ENCODE peak calls at places on chromosome 9, in six cellular contexts. D is left cardiac atrium, E is T-cell, V is endothelial cell, U is ACHN, C is dermis microvascular lymphatic vessel endothelial cell. S is an unnamed sample.

GRCh38 chr9:80437825-80438224 is 866.1 kb downstream of the TLE4 start:
- DNase-seq in V (no peak), U (no peak), E (no peak), D (no peak), C (no peak), S (no peak)

GRCh38 chr9:86854898-86855523 is 92.3 kb downstream of the GAS1 start:
- DNase-seq in E (no peak), D (no peak), V (peak), U (no peak), C (no peak), S (peak)

GRCh38 chr9:10250200-10250599 is 362.6 kb downstream of the PTPRD start:
- DNase-seq in C (no peak), E (no peak), D (no peak), V (no peak), U (no peak), S (no peak)

GRCh38 chr9:122228906-122229837 is at the start of gene LHX6:
- DNase-seq in C (peak), E (no peak), V (no peak), U (no peak), D (no peak), S (peak)

GRCh38 chr9:104868687-104869404 is 59.1 kb downstream of the ABCA1 start:
- DNase-seq in C (peak), V (peak), D (peak), U (no peak), E (no peak), S (peak)

GRCh38 chr9:79129865-79130480 is 441.8 kb upstream of the TLE4 start:
- DNase-seq in U (peak), E (no peak), C (peak), V (peak), D (peak), S (peak)

GRCh38 chr9:4674783-4675182 is 4.6 kb upstream of the CDC37L1 start:
- DNase-seq in E (no peak), U (no peak), D (no peak), C (no peak), V (no peak), S (peak)

GRCh38 chr9:129375845-129376244 is 197.8 kb upstream of the IER5L start:
- DNase-seq in D (no peak), C (no peak), U (no peak), V (no peak), E (no peak), S (no peak)

GRCh38 chr9:108477538-108478006 is 378.2 kb downstream of the ACTL7B start:
- DNase-seq in E (no peak), U (no peak), C (peak), D (no peak), V (no peak), S (peak)

GRCh38 chr9:127897194-127897692 is 2.2 kb downstream of the ST6GALNAC6 start:
- DNase-seq in D (peak), U (no peak), C (peak), V (peak), E (no peak), S (peak)

GRCh38 chr9:136002215-136002614 is 41.0 kb upstream of the UBAC1 start:
- DNase-seq in U (no peak), E (no peak), C (no peak), V (no peak), D (no peak), S (no peak)

GRCh38 chr9:136695435-136695895 is 8.2 kb upstream of the AGPAT2 start:
- DNase-seq in D (no peak), E (no peak), U (peak), C (peak), V (no peak), S (no peak)

GRCh38 chr9:132584616-132585560 is 2.5 kb downstream of the BARHL1 start:
- DNase-seq in U (peak), E (no peak), V (no peak), D (no peak), C (no peak), S (peak)

GRCh38 chr9:131747352-131747751 is 7.5 kb upstream of the RAPGEF1 start:
- DNase-seq in E (no peak), V (no peak), U (peak), C (peak), D (no peak), S (peak)

GRCh38 chr9:136354592-136355085 is 8.9 kb downstream of the DNLZ start:
- DNase-seq in D (peak), U (no peak), E (no peak), V (no peak), C (no peak), S (peak)

GRCh38 chr9:136189394-136190236 is 15.3 kb downstream of the LHX3 start:
- DNase-seq in V (no peak), U (no peak), D (no peak), E (no peak), C (no peak), S (peak)

GRCh38 chr9:95363051-95363841 is 45.7 kb upstream of the FANCC start:
- DNase-seq in C (peak), V (no peak), E (no peak), U (no peak), D (no peak), S (peak)

GRCh38 chr9:95316794-95317118 is 753 bp downstream of the FANCC start:
- DNase-seq in D (peak), V (peak), E (no peak), C (peak), U (peak), S (peak)

GRCh38 chr9:113503613-113504230 is 40.2 kb downstream of the RGS3 start:
- DNase-seq in U (no peak), E (no peak), D (no peak), V (peak), C (peak), S (peak)

GRCh38 chr9:114389612-114390368 is 2.0 kb upstream of the AKNA start:
- DNase-seq in U (no peak), E (no peak), V (no peak), D (no peak), C (no peak), S (no peak)

GRCh38 chr9:30103647-30104394 is 2280.6 kb upstream of the ACO1 start:
- DNase-seq in U (no peak), D (no peak), C (no peak), V (no peak), E (no peak), S (no peak)

GRCh38 chr9:90175865-90176264 is 466.8 kb downstream of the DIRAS2 start:
- DNase-seq in D (no peak), U (no peak), V (no peak), E (no peak), C (no peak), S (no peak)

GRCh38 chr9:113973226-113973625 is 97.1 kb downstream of the ZNF618 start:
- DNase-seq in E (no peak), V (no peak), U (no peak), D (no peak), C (no peak), S (no peak)

GRCh38 chr9:110536802-110537201 is 42.7 kb downstream of the SVEP1 start:
- DNase-seq in U (no peak), C (no peak), V (no peak), E (no peak), D (no peak), S (peak)

GRCh38 chr9:14173730-14174129 is 140.2 kb downstream of the NFIB start:
- DNase-seq in U (no peak), D (peak), C (no peak), E (no peak), V (no peak), S (no peak)

GRCh38 chr9:128555180-128555721 is 2.9 kb downstream of the SPTAN1 start:
- DNase-seq in U (peak), C (peak), V (peak), E (no peak), D (no peak), S (peak)

GRCh38 chr9:32345243-32345642 is 39.2 kb upstream of the ACO1 start:
- DNase-seq in C (no peak), V (no peak), D (no peak), U (no peak), E (no peak), S (no peak)

GRCh38 chr9:137494104-137494544 is 35.0 kb upstream of the NSMF start:
- DNase-seq in D (no peak), E (no peak), C (peak), V (no peak), U (no peak), S (no peak)

GRCh38 chr9:38620483-38621433 is at the start of gene ANKRD18A:
- DNase-seq in U (peak), V (peak), D (peak), E (peak), C (peak), S (peak)

GRCh38 chr9:123470121-123470851 is 114.3 kb downstream of the CRB2 start:
- DNase-seq in C (no peak), V (peak), E (no peak), D (no peak), U (no peak), S (no peak)

GRCh38 chr9:115226152-115226551 is 108.2 kb upstream of the TNC start:
- DNase-seq in D (no peak), E (no peak), C (no peak), U (no peak), V (no peak), S (no peak)

GRCh38 chr9:131578778-131579504 is 33.6 kb downstream of the PRRT1B start:
- DNase-seq in V (no peak), U (no peak), E (peak), C (peak), D (no peak), S (no peak)

GRCh38 chr9:34590376-34591090 is 1.0 kb upstream of the CNTFR start:
- DNase-seq in D (no peak), U (no peak), E (no peak), C (no peak), V (no peak), S (no peak)